ENCODE peak calls at places on chromosomes 5 and 9, in five cellular contexts. Y is stimulated activated CD8-positive, alpha-beta memory T cell treated with anti-CD3 and anti-CD28 coated beads, Interleukin-7, amount 100 ng/mL, for 1 hour; U is fibroblast of the aortic adventitia; N is HEK293T; W is hypothalamus. M is an unnamed sample.

GRCh38 chr5:32572778-32573480 is 12.4 kb upstream of the SUB1 start:
- DNase-seq in Y (no peak), U (no peak), N (no peak), W (no peak), M (no peak)

GRCh38 chr5:67873935-67874334 is 341.6 kb upstream of the PIK3R1 start:
- DNase-seq in Y (no peak), U (no peak), N (no peak), W (no peak), M (no peak)

GRCh38 chr5:177194278-177194677 is 60.7 kb downstream of the NSD1 start:
- DNase-seq in Y (no peak), U (peak), N (no peak), W (no peak), M (peak)

GRCh38 chr9:134983094-134983493 is 65.4 kb upstream of the FCN1 start:
- DNase-seq in Y (no peak), U (no peak), N (no peak), W (no peak), M (no peak)

GRCh38 chr9:95189230-95190098 is 128.0 kb downstream of the FANCC start:
- DNase-seq in Y (no peak), U (peak), N (no peak), W (no peak), M (no peak)

GRCh38 chr5:10555134-10555733 is 8.6 kb upstream of the ANKRD33B start:
- DNase-seq in Y (no peak), U (peak), N (no peak), W (peak), M (no peak)

GRCh38 chr5:170389250-170389902 is at the start of gene KCNMB1:
- DNase-seq in Y (no peak), U (no peak), N (no peak), W (no peak), M (no peak)

GRCh38 chr9:922731-923130 is 53.7 kb upstream of the DMRT3 start:
- DNase-seq in Y (no peak), U (no peak), N (no peak), W (no peak), M (no peak)

GRCh38 chr5:180296778-180297177 is 4.9 kb upstream of the MAPK9 start:
- DNase-seq in Y (no peak), U (peak), N (no peak), W (no peak), M (no peak)

GRCh38 chr5:95080456-95080855 is 204.4 kb downstream of the MCTP1 start:
- DNase-seq in Y (no peak), U (peak), N (no peak), W (no peak), M (no peak)

GRCh38 chr5:36152324-36153298 is 700 bp downstream of the SKP2 start:
- DNase-seq in Y (no peak), U (peak), N (peak), W (no peak), M (peak)

GRCh38 chr5:170439246-170439943 is 50.2 kb upstream of the KCNMB1 start:
- DNase-seq in Y (no peak), U (no peak), N (no peak), W (no peak), M (no peak)

GRCh38 chr5:59038169-59039002 is 455.5 kb downstream of the RAB3C start:
- DNase-seq in Y (no peak), U (peak), N (no peak), W (no peak), M (no peak)

GRCh38 chr5:67897980-67898379 is 317.6 kb upstream of the PIK3R1 start:
- DNase-seq in Y (no peak), U (no peak), N (no peak), W (no peak), M (no peak)

GRCh38 chr9:98256632-98257218 is 1.3 kb upstream of the TBC1D2 start:
- DNase-seq in Y (no peak), U (no peak), N (peak), W (no peak), M (no peak)

GRCh38 chr5:178785999-178786398 is 55.5 kb upstream of the ZNF354A start:
- DNase-seq in Y (no peak), U (no peak), N (no peak), W (no peak), M (no peak)

GRCh38 chr5:96331681-96332361 is 101.2 kb downstream of the PCSK1 start:
- DNase-seq in Y (no peak), U (no peak), N (no peak), W (no peak), M (peak)

GRCh38 chr5:139295692-139296091 is 2.2 kb downstream of the MATR3 start:
- DNase-seq in Y (no peak), U (peak), N (no peak), W (no peak), M (no peak)

GRCh38 chr5:72159501-72159911 is 52.2 kb downstream of the MAP1B start:
- DNase-seq in Y (no peak), U (no peak), N (no peak), W (no peak), M (no peak)

GRCh38 chr5:123089572-123089970 is 530 bp downstream of the PRDM6 start:
- DNase-seq in Y (no peak), U (peak), N (peak), W (no peak), M (no peak)

GRCh38 chr5:177495243-177496060 is 2.0 kb downstream of the PDLIM7 start:
- DNase-seq in Y (no peak), U (peak), N (peak), W (no peak), M (no peak)

GRCh38 chr9:116152390-116152789 is 1.2 kb upstream of the PAPPA start:
- DNase-seq in Y (no peak), U (no peak), N (no peak), W (no peak), M (no peak)

GRCh38 chr5:126358525-126358924 is 64.7 kb upstream of the GRAMD2B start:
- DNase-seq in Y (no peak), U (no peak), N (no peak), W (no peak), M (no peak)

GRCh38 chr9:137953683-137954438 is 76.3 kb downstream of the CACNA1B start:
- DNase-seq in Y (no peak), U (no peak), N (no peak), W (no peak), M (no peak)

GRCh38 chr5:40801771-40802562 is 3.8 kb upstream of the PRKAA1 start:
- DNase-seq in Y (no peak), U (no peak), N (no peak), W (no peak), M (no peak)

GRCh38 chr5:141003791-141004601 is 37.7 kb downstream of the PCDHAC2 start:
- DNase-seq in Y (no peak), U (no peak), N (no peak), W (no peak), M (no peak)

GRCh38 chr5:125813221-125813974 is 609.8 kb upstream of the GRAMD2B start:
- DNase-seq in Y (no peak), U (no peak), N (no peak), W (no peak), M (no peak)

GRCh38 chr5:174198541-174198940 is 153.0 kb downstream of the NSG2 start:
- DNase-seq in Y (no peak), U (no peak), N (no peak), W (no peak), M (no peak)

GRCh38 chr5:32088214-32088613 is 85.9 kb downstream of the GOLPH3 start:
- DNase-seq in Y (no peak), U (no peak), N (no peak), W (no peak), M (no peak)